ENCODE peak calls at places on chromosomes 12 and 14, in eight cellular contexts. One of them, this sample, is unnamed. For H3K9me3, the result is how much of the 10 kb centered on the place peaks cover.

GRCh38 chr12:119902084-119902509 is 25.0 kb upstream of the CIT start:
- DNase-seq in gastrocnemius medialis: no peak
- DNase-seq in A549: peak
- DNase-seq in SK-N-SH: peak
- DNase-seq in mammary epithelial cell: peak
- DNase-seq in heart left ventricle: no peak
- DNase-seq in heart right ventricle: peak
- DNase-seq in H1: peak
- DNase-seq in this sample: peak

GRCh38 chr12:63150255-63151060 is 543 bp downstream of the AVPR1A start:
- DNase-seq in SK-N-SH: peak
- DNase-seq in gastrocnemius medialis: no peak
- DNase-seq in H1: peak
- DNase-seq in A549: no peak
- DNase-seq in heart right ventricle: peak
- DNase-seq in heart left ventricle: peak
- DNase-seq in mammary epithelial cell: no peak
- DNase-seq in this sample: peak

GRCh38 chr14:29601559-29602109 is 326.0 kb downstream of the PRKD1 start:
- DNase-seq in mammary epithelial cell: no peak
- DNase-seq in A549: no peak
- DNase-seq in heart left ventricle: no peak
- DNase-seq in gastrocnemius medialis: no peak
- DNase-seq in H1: no peak
- DNase-seq in heart right ventricle: no peak
- DNase-seq in SK-N-SH: no peak
- DNase-seq in this sample: no peak

GRCh38 chr14:50527970-50528369 is 4.4 kb downstream of the MAP4K5 start:
- DNase-seq in heart left ventricle: no peak
- DNase-seq in H1: no peak
- DNase-seq in A549: no peak
- DNase-seq in mammary epithelial cell: peak
- DNase-seq in SK-N-SH: no peak
- DNase-seq in heart right ventricle: no peak
- DNase-seq in gastrocnemius medialis: no peak
- DNase-seq in this sample: no peak

GRCh38 chr12:27209257-27209910 is 34.7 kb upstream of the STK38L start:
- DNase-seq in heart right ventricle: no peak
- DNase-seq in H1: no peak
- DNase-seq in SK-N-SH: no peak
- DNase-seq in A549: no peak
- DNase-seq in heart left ventricle: no peak
- DNase-seq in mammary epithelial cell: no peak
- DNase-seq in gastrocnemius medialis: no peak
- DNase-seq in this sample: no peak

GRCh38 chr12:122166422-122167327 is 7.3 kb downstream of the IL31 start:
- DNase-seq in A549: no peak
- DNase-seq in gastrocnemius medialis: no peak
- DNase-seq in mammary epithelial cell: no peak
- DNase-seq in heart right ventricle: no peak
- DNase-seq in heart left ventricle: no peak
- DNase-seq in SK-N-SH: no peak
- DNase-seq in H1: no peak
- DNase-seq in this sample: no peak

GRCh38 chr12:121533391-121534090 is 47.3 kb downstream of the KDM2B start:
- DNase-seq in mammary epithelial cell: no peak
- DNase-seq in H1: no peak
- DNase-seq in A549: no peak
- DNase-seq in heart right ventricle: no peak
- DNase-seq in gastrocnemius medialis: no peak
- DNase-seq in heart left ventricle: peak
- DNase-seq in SK-N-SH: no peak
- DNase-seq in this sample: no peak

GRCh38 chr14:74324945-74325361 is 22.2 kb upstream of the ABCD4 start:
- DNase-seq in A549: peak
- DNase-seq in SK-N-SH: peak
- DNase-seq in heart left ventricle: no peak
- DNase-seq in gastrocnemius medialis: no peak
- DNase-seq in H1: peak
- DNase-seq in mammary epithelial cell: peak
- DNase-seq in heart right ventricle: no peak
- DNase-seq in this sample: peak

GRCh38 chr12:81542065-81542464 is 217.1 kb downstream of the PPFIA2 start:
- DNase-seq in A549: no peak
- DNase-seq in heart left ventricle: no peak
- DNase-seq in H1: no peak
- DNase-seq in mammary epithelial cell: no peak
- DNase-seq in gastrocnemius medialis: no peak
- DNase-seq in SK-N-SH: no peak
- DNase-seq in heart right ventricle: no peak
- DNase-seq in this sample: peak

GRCh38 chr12:73106296-73106695 is 834.1 kb downstream of the TRHDE start:
- DNase-seq in heart left ventricle: no peak
- DNase-seq in H1: no peak
- DNase-seq in mammary epithelial cell: peak
- DNase-seq in gastrocnemius medialis: no peak
- DNase-seq in A549: no peak
- DNase-seq in heart right ventricle: no peak
- DNase-seq in SK-N-SH: no peak
- DNase-seq in this sample: no peak

GRCh38 chr12:71477046-71477445 is 37.4 kb downstream of the LGR5 start:
- DNase-seq in H1: no peak
- DNase-seq in heart left ventricle: no peak
- DNase-seq in A549: no peak
- DNase-seq in SK-N-SH: no peak
- DNase-seq in heart right ventricle: no peak
- DNase-seq in mammary epithelial cell: no peak
- DNase-seq in gastrocnemius medialis: no peak
- DNase-seq in this sample: no peak

GRCh38 chr12:124172646-124173045 is 122.2 kb upstream of the RFLNA start:
- DNase-seq in A549: no peak
- DNase-seq in gastrocnemius medialis: no peak
- DNase-seq in H1: no peak
- DNase-seq in heart left ventricle: no peak
- DNase-seq in mammary epithelial cell: peak
- DNase-seq in SK-N-SH: no peak
- DNase-seq in heart right ventricle: no peak
- DNase-seq in this sample: no peak

GRCh38 chr12:108722992-108723766 is 8.1 kb downstream of the CORO1C start:
- DNase-seq in H1: no peak
- DNase-seq in A549: peak
- DNase-seq in gastrocnemius medialis: no peak
- DNase-seq in heart right ventricle: no peak
- DNase-seq in mammary epithelial cell: peak
- DNase-seq in SK-N-SH: no peak
- DNase-seq in heart left ventricle: no peak
- DNase-seq in this sample: no peak

GRCh38 chr14:52833891-52834290 is 42.5 kb upstream of the GNPNAT1 start:
- DNase-seq in SK-N-SH: peak
- DNase-seq in mammary epithelial cell: no peak
- DNase-seq in heart right ventricle: no peak
- DNase-seq in heart left ventricle: no peak
- DNase-seq in gastrocnemius medialis: no peak
- DNase-seq in H1: no peak
- DNase-seq in A549: no peak
- DNase-seq in this sample: no peak

GRCh38 chr12:63151898-63152700 is 1.1 kb upstream of the AVPR1A start:
- DNase-seq in mammary epithelial cell: peak
- DNase-seq in heart left ventricle: peak
- DNase-seq in heart right ventricle: peak
- DNase-seq in A549: peak
- DNase-seq in gastrocnemius medialis: peak
- DNase-seq in SK-N-SH: peak
- DNase-seq in H1: no peak
- DNase-seq in this sample: peak

GRCh38 chr12:56768424-56768823 is 5.3 kb downstream of the HSD17B6 start:
- DNase-seq in H1: no peak
- DNase-seq in gastrocnemius medialis: no peak
- DNase-seq in heart left ventricle: no peak
- DNase-seq in SK-N-SH: no peak
- DNase-seq in mammary epithelial cell: no peak
- DNase-seq in heart right ventricle: no peak
- DNase-seq in A549: no peak
- DNase-seq in this sample: no peak

GRCh38 chr12:116556964-116557706 is 2.0 kb upstream of the MAP1LC3B2 start:
- DNase-seq in mammary epithelial cell: peak
- DNase-seq in H1: no peak
- DNase-seq in heart right ventricle: no peak
- DNase-seq in heart left ventricle: no peak
- DNase-seq in SK-N-SH: no peak
- DNase-seq in A549: no peak
- DNase-seq in gastrocnemius medialis: no peak
- DNase-seq in this sample: no peak

GRCh38 chr12:59980491-59980890 is 384.7 kb downstream of the SLC16A7 start:
- DNase-seq in heart right ventricle: no peak
- DNase-seq in gastrocnemius medialis: no peak
- DNase-seq in SK-N-SH: no peak
- DNase-seq in heart left ventricle: no peak
- DNase-seq in H1: no peak
- DNase-seq in mammary epithelial cell: no peak
- DNase-seq in A549: no peak
- DNase-seq in this sample: no peak
- H3K9me3 ChIP-seq in heart right ventricle: under half
- H3K9me3 ChIP-seq in gastrocnemius medialis: under half
- H3K9me3 ChIP-seq in SK-N-SH: under half
- H3K9me3 ChIP-seq in heart left ventricle: under half
- H3K9me3 ChIP-seq in H1: under half
- H3K9me3 ChIP-seq in mammary epithelial cell: under half
- H3K9me3 ChIP-seq in A549: under half
- H3K9me3 ChIP-seq in this sample: under half

GRCh38 chr12:49104822-49105221 is 5.8 kb downstream of the LMBR1L start:
- DNase-seq in heart left ventricle: no peak
- DNase-seq in H1: no peak
- DNase-seq in SK-N-SH: no peak
- DNase-seq in heart right ventricle: no peak
- DNase-seq in gastrocnemius medialis: no peak
- DNase-seq in mammary epithelial cell: no peak
- DNase-seq in A549: no peak
- DNase-seq in this sample: no peak
- H3K9me3 ChIP-seq in heart left ventricle: under half
- H3K9me3 ChIP-seq in H1: under half
- H3K9me3 ChIP-seq in SK-N-SH: under half
- H3K9me3 ChIP-seq in heart right ventricle: under half
- H3K9me3 ChIP-seq in gastrocnemius medialis: under half
- H3K9me3 ChIP-seq in mammary epithelial cell: under half
- H3K9me3 ChIP-seq in A549: under half
- H3K9me3 ChIP-seq in this sample: under half

GRCh38 chr12:10084733-10085132 is 14.1 kb downstream of the CLEC1A start:
- DNase-seq in heart left ventricle: no peak
- DNase-seq in SK-N-SH: no peak
- DNase-seq in A549: no peak
- DNase-seq in H1: no peak
- DNase-seq in mammary epithelial cell: no peak
- DNase-seq in gastrocnemius medialis: no peak
- DNase-seq in heart right ventricle: no peak
- DNase-seq in this sample: no peak
- H3K9me3 ChIP-seq in heart left ventricle: under half
- H3K9me3 ChIP-seq in SK-N-SH: under half
- H3K9me3 ChIP-seq in A549: under half
- H3K9me3 ChIP-seq in H1: under half
- H3K9me3 ChIP-seq in mammary epithelial cell: under half
- H3K9me3 ChIP-seq in gastrocnemius medialis: under half
- H3K9me3 ChIP-seq in heart right ventricle: under half
- H3K9me3 ChIP-seq in this sample: under half

DNA sequence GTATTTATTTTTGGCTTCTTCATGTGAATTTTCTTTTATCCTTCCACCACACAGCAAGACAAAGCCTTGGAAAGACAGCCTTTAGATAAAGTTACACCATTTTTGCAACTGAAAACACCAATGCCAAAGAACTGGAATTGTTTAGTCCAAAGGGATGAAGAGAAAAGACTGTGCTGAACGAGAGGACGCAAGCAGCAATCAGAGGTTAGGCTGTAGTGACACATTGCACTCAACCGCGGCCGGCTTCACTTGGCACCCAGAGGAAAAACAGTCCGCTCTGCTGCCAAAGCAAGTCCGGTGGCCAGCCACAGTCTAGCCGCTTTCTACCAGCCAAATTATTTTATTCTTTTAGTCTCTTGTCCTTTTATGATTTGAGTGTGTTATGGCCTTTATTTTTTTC is 49.1 kb upstream of the KCNJ8 start:
- DNase-seq in A549: no peak
- DNase-seq in H1: peak
- DNase-seq in mammary epithelial cell: no peak
- DNase-seq in heart right ventricle: peak
- DNase-seq in SK-N-SH: no peak
- DNase-seq in gastrocnemius medialis: peak
- DNase-seq in heart left ventricle: peak
- DNase-seq in this sample: no peak
- H3K9me3 ChIP-seq in A549: under half
- H3K9me3 ChIP-seq in H1: under half
- H3K9me3 ChIP-seq in mammary epithelial cell: under half
- H3K9me3 ChIP-seq in heart right ventricle: under half
- H3K9me3 ChIP-seq in SK-N-SH: under half
- H3K9me3 ChIP-seq in gastrocnemius medialis: under half
- H3K9me3 ChIP-seq in heart left ventricle: under half
- H3K9me3 ChIP-seq in this sample: under half

DNA sequence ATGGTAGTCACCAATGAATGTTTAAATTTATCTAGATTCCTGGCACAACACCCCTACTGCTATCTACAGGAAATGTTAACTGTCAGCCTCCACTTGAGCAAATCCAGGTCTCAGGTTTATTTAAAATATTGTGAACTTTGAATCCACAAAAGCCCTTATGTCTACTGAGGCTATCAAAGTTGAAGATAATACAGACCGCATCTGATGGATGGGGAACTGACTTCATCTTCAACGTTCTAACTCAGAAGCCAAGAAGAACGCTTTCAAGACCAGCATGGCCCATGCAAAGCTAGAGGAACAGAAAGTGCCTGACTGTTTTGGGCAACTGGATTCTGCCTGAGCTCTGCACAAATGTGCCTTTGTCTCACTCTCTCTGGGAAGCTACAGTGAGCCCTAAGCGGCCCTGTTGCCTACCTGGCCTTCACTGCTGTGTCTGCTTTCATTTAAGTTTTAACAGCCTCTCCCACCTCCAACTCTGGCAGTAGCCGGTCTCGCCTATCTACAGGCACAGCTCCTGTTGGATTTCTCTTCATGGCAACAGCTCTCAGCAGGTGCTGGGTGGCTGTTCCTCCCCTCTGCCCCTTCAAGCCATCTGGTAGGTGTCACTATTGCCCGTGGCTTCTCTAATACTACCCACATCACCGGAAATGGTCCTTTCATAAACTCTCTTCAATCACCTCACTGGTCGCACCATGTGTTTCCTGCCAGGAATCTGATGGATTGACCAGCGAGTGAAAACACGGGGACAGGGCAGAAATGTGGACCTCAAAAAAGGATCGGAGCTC is 112.1 kb upstream of the OVCH1 start:
- DNase-seq in A549: no peak
- DNase-seq in SK-N-SH: no peak
- DNase-seq in heart right ventricle: no peak
- DNase-seq in H1: no peak
- DNase-seq in heart left ventricle: no peak
- DNase-seq in gastrocnemius medialis: no peak
- DNase-seq in mammary epithelial cell: no peak
- DNase-seq in this sample: no peak
- H3K9me3 ChIP-seq in A549: under half
- H3K9me3 ChIP-seq in SK-N-SH: under half
- H3K9me3 ChIP-seq in heart right ventricle: under half
- H3K9me3 ChIP-seq in H1: under half
- H3K9me3 ChIP-seq in heart left ventricle: under half
- H3K9me3 ChIP-seq in gastrocnemius medialis: under half
- H3K9me3 ChIP-seq in mammary epithelial cell: under half
- H3K9me3 ChIP-seq in this sample: under half

This sample was measured in neural progenitor cell.